ENCODE peak calls at places on chromosome 5, in ten cellular contexts. G is Panc1; C is fibroblast of lung; D is brain microvascular endothelial cell; V is activated CD8-positive, alpha-beta T cell treated with anti-CD3 and anti-CD28 coated beads for 36 hours; X is SK-N-SH; U is fibroblast of pulmonary artery; J is HFFc6; M is esophagus squamous epithelium; S is thoracic aorta. R is an unnamed sample.
A peak's percentile ranks its signal among the peaks of the same experiment; 100 is the strongest.

GRCh38 chr5:9156282-9156681 is 389.6 kb downstream of the SEMA5A start:
- DNase-seq in G (no peak), C (peak; percentile 72), D (peak; percentile 66), V (peak; percentile 17), X (peak; percentile 50), U (peak; percentile 63), J (peak; percentile 70), M (no peak), S (no peak), R (peak; percentile 33)

GRCh38 chr5:14195588-14195987 is 52.4 kb downstream of the TRIO start:
- DNase-seq in G (no peak), C (no peak), D (no peak), V (no peak), X (no peak), U (no peak), J (no peak), M (no peak), S (no peak), R (no peak)

GRCh38 chr5:172477466-172477865 is 23.1 kb upstream of the SH3PXD2B start:
- DNase-seq in G (no peak), C (no peak), D (no peak), V (no peak), X (no peak), U (peak; percentile 44), J (no peak), M (no peak), S (no peak), R (no peak)

GRCh38 chr5:157870837-157871834 is 12.2 kb upstream of the CLINT1 start:
- DNase-seq in G (no peak), C (peak; percentile 51), D (peak; percentile 68), V (no peak), X (no peak), U (peak; percentile 75), J (peak; percentile 33), M (no peak), S (no peak), R (peak; percentile 58)

GRCh38 chr5:62100201-62100600 is 205.8 kb upstream of the KIF2A start:
- DNase-seq in G (no peak), C (no peak), D (no peak), V (no peak), X (no peak), U (no peak), J (no peak), M (no peak), S (no peak), R (no peak)

GRCh38 chr5:126052120-126052519 is 371.1 kb upstream of the GRAMD2B start:
- DNase-seq in G (no peak), C (peak; percentile 24), D (no peak), V (no peak), X (no peak), U (peak; percentile 39), J (no peak), M (no peak), S (no peak), R (no peak)

GRCh38 chr5:181043285-181044092 is 3.4 kb downstream of the BTNL9 start:
- DNase-seq in G (peak; percentile 15), C (no peak), D (no peak), V (no peak), X (no peak), U (no peak), J (no peak), M (no peak), S (no peak), R (no peak)

GRCh38 chr5:81850494-81850893 is 99.6 kb upstream of the SSBP2 start:
- DNase-seq in G (no peak), C (peak; percentile 40), D (no peak), V (no peak), X (no peak), U (no peak), J (peak; percentile 20), M (no peak), S (no peak), R (no peak)

GRCh38 chr5:172364773-172365172 is 81.2 kb upstream of the UBTD2 start:
- DNase-seq in G (no peak), C (no peak), D (no peak), V (peak; percentile 46), X (peak; percentile 52), U (peak; percentile 26), J (no peak), M (no peak), S (no peak), R (no peak)

GRCh38 chr5:129972774-129973173 is 68.5 kb downstream of the CHSY3 start:
- DNase-seq in G (no peak), C (no peak), D (no peak), V (no peak), X (no peak), U (no peak), J (no peak), M (no peak), S (no peak), R (no peak)

GRCh38 chr5:43416233-43416987 is 4.2 kb upstream of the CCL28 start:
- DNase-seq in G (no peak), C (no peak), D (no peak), V (no peak), X (no peak), U (no peak), J (no peak), M (no peak), S (no peak), R (no peak)

GRCh38 chr5:95217881-95218280 is 67.0 kb downstream of the MCTP1 start:
- DNase-seq in G (no peak), C (no peak), D (no peak), V (no peak), X (no peak), U (no peak), J (no peak), M (no peak), S (no peak), R (no peak)

GRCh38 chr5:102858221-102858620 is 103.1 kb downstream of the PAM start:
- DNase-seq in G (no peak), C (peak; percentile 8), D (no peak), V (no peak), X (no peak), U (no peak), J (no peak), M (no peak), S (no peak), R (no peak)

DNA sequence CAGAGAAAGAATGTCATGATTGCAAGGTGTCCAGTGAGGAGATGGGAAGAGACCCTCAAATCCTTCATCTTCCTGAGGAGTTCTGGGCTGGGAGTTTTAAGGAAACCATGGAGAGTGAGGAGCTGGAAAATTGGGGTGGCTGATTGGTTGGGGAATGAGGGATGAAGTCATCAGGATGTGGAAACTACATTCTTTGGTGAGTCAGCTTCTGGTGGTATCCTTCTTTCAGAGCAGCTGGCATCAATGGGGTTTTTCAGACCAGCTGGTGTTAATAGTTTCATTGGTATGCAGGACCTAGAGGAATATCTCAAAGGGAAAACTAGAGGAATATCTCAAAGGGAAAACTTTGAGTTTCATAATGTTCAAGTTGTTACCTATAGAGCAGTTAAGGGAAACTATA is 45.2 kb downstream of the RNF180 start:
- DNase-seq in G (no peak), C (peak; percentile 88), D (peak; percentile 87), V (no peak), X (no peak), U (peak; percentile 88), J (peak; percentile 73), M (no peak), S (peak; percentile 23), R (no peak)
- TF ChIP-seq CTCF in G (no peak), C (no peak), D (no peak), V (no peak), X (no peak), U (no peak), J (no peak), M (no peak), S (no peak), R (no peak)

DNA sequence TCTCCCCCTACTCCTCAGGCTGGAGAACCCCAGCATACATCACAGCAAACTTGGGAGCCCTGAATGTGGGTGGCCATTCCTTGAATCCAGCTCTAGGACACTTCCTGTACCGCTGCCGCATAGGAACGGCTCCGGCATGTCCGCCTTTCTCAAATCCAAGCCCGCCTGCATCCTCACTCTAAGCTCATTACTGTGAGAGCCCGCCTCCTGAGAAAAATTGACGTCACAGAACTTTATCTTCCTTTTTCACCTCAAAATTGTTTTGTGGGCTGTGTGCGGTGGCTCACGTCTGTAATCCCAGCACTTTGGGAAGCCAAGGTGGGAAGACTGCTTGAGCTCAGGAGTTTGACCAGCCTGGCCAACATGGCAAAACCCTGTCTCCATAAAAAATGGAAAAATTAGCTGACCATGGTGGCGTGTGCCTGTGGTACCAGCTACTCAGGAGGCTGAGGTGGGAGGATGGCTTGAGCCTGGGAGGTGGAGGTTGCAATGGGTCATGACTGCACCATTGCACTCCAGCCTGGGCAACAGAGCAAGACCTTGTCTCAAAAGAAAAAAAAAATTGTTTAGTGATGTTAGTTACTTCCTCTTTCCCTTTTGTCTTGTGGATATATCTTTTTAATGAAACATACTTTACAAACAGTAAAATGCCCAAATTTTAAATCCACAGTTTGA is 22.8 kb downstream of the RNF44 start:
- DNase-seq in G (no peak), C (no peak), D (no peak), V (no peak), X (no peak), U (no peak), J (no peak), M (no peak), S (no peak), R (no peak)
- TF ChIP-seq CTCF in G (no peak), C (no peak), D (no peak), V (no peak), X (no peak), U (no peak), J (no peak), M (no peak), S (no peak), R (no peak)

GRCh38 chr5:148829248-148829594 is 2.8 kb downstream of the ADRB2 start:
- DNase-seq in G (no peak), C (no peak), D (no peak), V (no peak), X (no peak), U (no peak), J (no peak), M (no peak), S (no peak), R (no peak)

GRCh38 chr5:148829734-148830133 is 3.3 kb downstream of the ADRB2 start:
- DNase-seq in G (no peak), C (no peak), D (no peak), V (no peak), X (no peak), U (no peak), J (no peak), M (no peak), S (no peak), R (no peak)

GRCh38 chr5:148827723-148828122 is 1.3 kb downstream of the ADRB2 start:
- DNase-seq in G (no peak), C (no peak), D (no peak), V (no peak), X (no peak), U (no peak), J (no peak), M (no peak), S (no peak), R (no peak)

GRCh38 chr5:148830220-148830619 is 3.8 kb downstream of the ADRB2 start:
- DNase-seq in G (no peak), C (no peak), D (no peak), V (no peak), X (no peak), U (no peak), J (no peak), M (no peak), S (no peak), R (no peak)

GRCh38 chr5:148828461-148829247 is 2.2 kb downstream of the ADRB2 start:
- DNase-seq in G (no peak), C (no peak), D (no peak), V (no peak), X (no peak), U (no peak), J (no peak), M (no peak), S (no peak), R (no peak)
- TF ChIP-seq CTCF in G (peak; percentile 8), C (no peak), D (peak; percentile 16), V (peak; percentile 35), X (no peak), U (no peak), J (peak; percentile 20), M (no peak), S (no peak), R (no peak)

GRCh38 chr5:148486456-148486855 is 102.7 kb downstream of the FBXO38 start:
- DNase-seq in G (no peak), C (no peak), D (no peak), V (no peak), X (no peak), U (no peak), J (no peak), M (no peak), S (no peak), R (no peak)
- TF ChIP-seq CTCF in G (no peak), C (no peak), D (no peak), V (no peak), X (no peak), U (no peak), J (no peak), M (no peak), S (no peak), R (no peak)

R was measured in GM13977.